ENCODE peak calls at places on chromosomes 16 and 17, in five cellular contexts. V is IMR-90, C is HepG2, M is K562, I is H1. F is an unnamed sample.
A peak's percentile ranks its signal among the peaks of the same experiment; 100 is the strongest.

GRCh38 chr16:85556456-85557082 is 56.6 kb upstream of the GSE1 start:
- DNase-seq in V (no peak), C (no peak), M (peak; percentile 75), I (peak; percentile 67), F (peak; percentile 16)

GRCh38 chr17:10171057-10171456 is 27.3 kb downstream of the GAS7 start:
- DNase-seq in V (no peak), C (no peak), M (no peak), I (no peak), F (no peak)

GRCh38 chr16:88784074-88784855 is 755 bp downstream of the PIEZO1 start:
- DNase-seq in V (peak; percentile 72), C (peak; percentile 75), M (peak; percentile 76), I (peak; percentile 83), F (peak; percentile 83)

GRCh38 chr17:73210002-73210678 is 17.3 kb downstream of the COG1 start:
- DNase-seq in V (no peak), C (no peak), M (peak; percentile 73), I (no peak), F (peak; percentile 75)

GRCh38 chr16:68504066-68504465 is 35.0 kb upstream of the ZFP90 start:
- DNase-seq in V (no peak), C (no peak), M (no peak), I (no peak), F (no peak)

GRCh38 chr17:76725580-76726230 is 701 bp downstream of the JMJD6 start:
- DNase-seq in V (peak; percentile 40), C (peak; percentile 43), M (peak; percentile 72), I (no peak), F (peak; percentile 58)

GRCh38 chr17:20967776-20968175 is 75.0 kb downstream of the USP22 start:
- DNase-seq in V (peak; percentile 17), C (no peak), M (no peak), I (no peak), F (no peak)

GRCh38 chr16:78310990-78311561 is 211.6 kb downstream of the WWOX start:
- DNase-seq in V (peak; percentile 2), C (no peak), M (no peak), I (no peak), F (no peak)

GRCh38 chr16:49273771-49274170 is 7.9 kb downstream of the CBLN1 start:
- DNase-seq in V (no peak), C (no peak), M (no peak), I (no peak), F (no peak)

GRCh38 chr17:27376637-27377547 is 79.4 kb upstream of the KSR1 start:
- DNase-seq in V (peak; percentile 44), C (no peak), M (no peak), I (no peak), F (peak; percentile 37)

GRCh38 chr16:3475604-3476375 is 19.5 kb downstream of the C16orf90 start:
- DNase-seq in V (no peak), C (no peak), M (no peak), I (no peak), F (no peak)

GRCh38 chr16:3470723-3471122 is 24.6 kb downstream of the C16orf90 start:
- DNase-seq in V (no peak), C (no peak), M (no peak), I (no peak), F (no peak)

GRCh38 chr16:3474136-3474779 is 21.0 kb downstream of the C16orf90 start:
- DNase-seq in V (no peak), C (no peak), M (peak; percentile 53), I (no peak), F (no peak)

GRCh38 chr16:3471518-3472176 is 23.6 kb downstream of the C16orf90 start:
- DNase-seq in V (no peak), C (no peak), M (no peak), I (no peak), F (no peak)

GRCh38 chr16:3472878-3473595 is 22.3 kb downstream of the C16orf90 start:
- DNase-seq in V (no peak), C (no peak), M (no peak), I (no peak), F (no peak)
- TF ChIP-seq MAFK in V (no peak), C (no peak), M (no peak), I (no peak), F (no peak)

DNA sequence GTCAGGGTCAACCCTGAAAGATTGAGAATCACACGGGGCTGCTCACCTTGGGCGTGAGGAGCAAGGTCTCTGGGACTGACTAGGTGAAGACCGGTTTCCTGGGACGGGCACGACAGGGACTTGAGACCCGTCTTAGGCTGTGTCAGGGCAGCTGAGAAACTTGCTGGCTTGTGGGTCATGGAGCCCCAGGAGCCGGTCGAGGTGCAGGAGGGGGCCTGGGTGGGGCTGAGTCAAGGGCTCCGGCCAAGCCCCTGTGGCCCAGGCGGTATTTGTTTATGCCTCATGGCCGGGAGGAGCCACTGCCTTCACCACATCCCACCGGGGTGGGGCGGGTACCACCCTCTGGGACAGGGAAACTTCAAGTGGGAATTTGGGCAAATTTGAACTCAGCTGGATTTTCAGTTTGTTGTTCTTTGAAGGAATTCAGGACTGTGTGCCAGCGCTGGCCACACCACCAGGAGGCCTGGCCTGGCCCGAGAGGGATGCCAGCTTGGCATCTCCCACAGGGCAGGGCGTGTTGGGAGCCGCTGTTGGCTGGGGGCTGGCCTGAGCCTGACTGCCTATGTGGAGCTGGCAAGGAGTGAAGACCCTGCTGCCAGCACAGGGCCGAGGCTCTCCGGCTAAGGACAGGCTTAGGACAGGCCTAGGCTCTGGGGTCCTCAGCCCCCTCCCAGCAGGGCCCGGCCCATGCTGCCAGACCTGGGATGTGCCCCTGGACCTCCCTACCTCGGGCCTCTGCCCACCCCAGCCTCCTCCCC is 116.1 kb downstream of the METRNL start:
- DNase-seq in V (no peak), C (no peak), M (peak; percentile 41), I (no peak), F (no peak)
- H3K4me1 ChIP-seq in V (peaks cover 12% of the 10 kb centered on the region), C (no peaks in the 10 kb centered on the region), M (peaks cover 52% of the 10 kb centered on the region), I (no peaks in the 10 kb centered on the region), F (no peaks in the 10 kb centered on the region)

GRCh38 chr17:61009619-61010018 is 332.0 kb downstream of the BCAS3 start:
- DNase-seq in V (peak; percentile 42), C (no peak), M (no peak), I (no peak), F (no peak)
- TF ChIP-seq MAFK in V (no peak), C (no peak), M (no peak), I (no peak), F (no peak)

GRCh38 chr17:42133461-42134041 is 10.9 kb downstream of the HSPB9 start:
- DNase-seq in V (no peak), C (no peak), M (no peak), I (no peak), F (no peak)
- H3K4me1 ChIP-seq in V (peaks cover 30% of the 10 kb centered on the region), C (peaks cover 48% of the 10 kb centered on the region), M (peaks cover 8% of the 10 kb centered on the region), I (no peaks in the 10 kb centered on the region), F (peaks cover 37% of the 10 kb centered on the region)

F was measured in A549.